ENCODE peak calls at places on chromosomes 13 and 19, in four cellular contexts. C is stimulated activated CD4-positive, alpha-beta T cell treated with anti-CD3 and anti-CD28 coated beads, TNF-alpha, amount 100 ng/mL, for 48 hours; N is NCI-H2029; Q is activated T-cell treated with anti-CD3 and anti-CD28 coated beads, Interleukin-2, amount 50 U/mL, for 48 hours. E is an unnamed sample.
A peak's percentile ranks its signal among the peaks of the same experiment; 100 is the strongest.

GRCh38 chr13:92896842-92897241 is 329.8 kb upstream of the GPC6 start:
- DNase-seq in N (peak; percentile 48), C (no peak), Q (no peak), E (no peak)

GRCh38 chr13:49311816-49312215 is 64.1 kb downstream of the CDADC1 start:
- DNase-seq in C (no peak), Q (no peak), N (no peak), E (no peak)

GRCh38 chr19:6948884-6949283 is 61.5 kb downstream of the ADGRE1 start:
- DNase-seq in C (no peak), N (no peak), Q (no peak), E (no peak)

GRCh38 chr19:15779756-15780476 is 7.5 kb upstream of the OR10H5 start:
- DNase-seq in N (peak; percentile 93), Q (no peak), C (no peak), E (peak; percentile 86)

GRCh38 chr19:3285647-3286176 is 61.3 kb downstream of the CELF5 start:
- DNase-seq in N (peak; percentile 84), Q (peak; percentile 83), C (peak; percentile 77), E (no peak)

GRCh38 chr13:107185889-107186288 is 618.0 kb upstream of the ARGLU1 start:
- DNase-seq in Q (no peak), N (no peak), C (no peak), E (no peak)

GRCh38 chr13:74675185-74675584 is 541.0 kb upstream of the KLF12 start:
- DNase-seq in N (no peak), C (no peak), Q (no peak), E (no peak)

GRCh38 chr19:55069137-55069858 is 6.3 kb upstream of the RDH13 start:
- DNase-seq in Q (no peak), N (peak; percentile 39), C (no peak), E (no peak)

GRCh38 chr19:48968179-48968661 is 3.1 kb downstream of the FTL start:
- DNase-seq in Q (no peak), C (no peak), N (no peak), E (no peak)

GRCh38 chr19:574658-575526 is 2.5 kb downstream of the BSG start:
- DNase-seq in C (no peak), N (no peak), Q (no peak), E (no peak)

GRCh38 chr13:92272177-92272576 is 873.8 kb downstream of the GPC5 start:
- DNase-seq in Q (no peak), N (no peak), C (no peak), E (no peak)